ENCODE peak calls at places on chromosomes 3 and 15, in six cellular contexts. One of them, this sample, is unnamed. For H3K27me3, the result is how much of the 10 kb centered on the place peaks cover.

GRCh38 chr3:14301558-14301957 is 100.8 kb upstream of the SLC6A6 start:
- DNase-seq in cardiac muscle cell: no peak
- DNase-seq in HepG2: peak
- DNase-seq in heart left ventricle: no peak
- DNase-seq in esophagus squamous epithelium: no peak
- DNase-seq in left ventricle myocardium inferior: no peak
- DNase-seq in this sample: peak

GRCh38 chr3:55320928-55321327 is 166.2 kb downstream of the WNT5A start:
- DNase-seq in esophagus squamous epithelium: no peak
- DNase-seq in HepG2: no peak
- DNase-seq in cardiac muscle cell: no peak
- DNase-seq in left ventricle myocardium inferior: no peak
- DNase-seq in heart left ventricle: no peak
- DNase-seq in this sample: no peak

GRCh38 chr3:17831366-17831765 is 88.9 kb upstream of the TBC1D5 start:
- DNase-seq in esophagus squamous epithelium: no peak
- DNase-seq in heart left ventricle: no peak
- DNase-seq in HepG2: no peak
- DNase-seq in cardiac muscle cell: no peak
- DNase-seq in left ventricle myocardium inferior: no peak
- DNase-seq in this sample: no peak

GRCh38 chr15:72591361-72591760 is 63.1 kb upstream of the GOLGA6B start:
- DNase-seq in left ventricle myocardium inferior: no peak
- DNase-seq in heart left ventricle: no peak
- DNase-seq in esophagus squamous epithelium: no peak
- DNase-seq in HepG2: no peak
- DNase-seq in cardiac muscle cell: no peak
- DNase-seq in this sample: no peak

GRCh38 chr3:58013973-58014649 is 5.9 kb downstream of the FLNB start:
- DNase-seq in left ventricle myocardium inferior: peak
- DNase-seq in HepG2: no peak
- DNase-seq in esophagus squamous epithelium: no peak
- DNase-seq in cardiac muscle cell: no peak
- DNase-seq in heart left ventricle: no peak
- DNase-seq in this sample: peak

GRCh38 chr15:66595937-66596545 is 30.2 kb upstream of the LCTL start:
- DNase-seq in cardiac muscle cell: no peak
- DNase-seq in esophagus squamous epithelium: no peak
- DNase-seq in heart left ventricle: no peak
- DNase-seq in left ventricle myocardium inferior: no peak
- DNase-seq in HepG2: no peak
- DNase-seq in this sample: no peak

GRCh38 chr3:33665294-33665693 is 52.8 kb downstream of the CLASP2 start:
- DNase-seq in heart left ventricle: no peak
- DNase-seq in esophagus squamous epithelium: no peak
- DNase-seq in cardiac muscle cell: no peak
- DNase-seq in left ventricle myocardium inferior: no peak
- DNase-seq in HepG2: no peak
- DNase-seq in this sample: no peak

GRCh38 chr3:192831111-192831644 is 86.5 kb downstream of the MB21D2 start:
- DNase-seq in esophagus squamous epithelium: no peak
- DNase-seq in heart left ventricle: no peak
- DNase-seq in HepG2: no peak
- DNase-seq in left ventricle myocardium inferior: no peak
- DNase-seq in cardiac muscle cell: no peak
- DNase-seq in this sample: no peak

GRCh38 chr3:14425574-14426304 is 23.3 kb downstream of the SLC6A6 start:
- DNase-seq in HepG2: no peak
- DNase-seq in cardiac muscle cell: no peak
- DNase-seq in left ventricle myocardium inferior: no peak
- DNase-seq in heart left ventricle: no peak
- DNase-seq in esophagus squamous epithelium: no peak
- DNase-seq in this sample: no peak

GRCh38 chr3:12722205-12722604 is 36.9 kb downstream of the TMEM40 start:
- DNase-seq in esophagus squamous epithelium: no peak
- DNase-seq in left ventricle myocardium inferior: no peak
- DNase-seq in HepG2: no peak
- DNase-seq in heart left ventricle: no peak
- DNase-seq in cardiac muscle cell: no peak
- DNase-seq in this sample: no peak

GRCh38 chr3:12719984-12720656 is 38.9 kb downstream of the TMEM40 start:
- DNase-seq in HepG2: peak
- DNase-seq in esophagus squamous epithelium: no peak
- DNase-seq in heart left ventricle: peak
- DNase-seq in left ventricle myocardium inferior: peak
- DNase-seq in cardiac muscle cell: peak
- DNase-seq in this sample: peak

GRCh38 chr3:12724794-12725193 is 34.3 kb downstream of the TMEM40 start:
- DNase-seq in left ventricle myocardium inferior: no peak
- DNase-seq in heart left ventricle: no peak
- DNase-seq in esophagus squamous epithelium: no peak
- DNase-seq in cardiac muscle cell: no peak
- DNase-seq in HepG2: no peak
- DNase-seq in this sample: no peak

GRCh38 chr3:12716605-12717121 is 42.4 kb downstream of the TMEM40 start:
- DNase-seq in cardiac muscle cell: no peak
- DNase-seq in heart left ventricle: no peak
- DNase-seq in HepG2: no peak
- DNase-seq in left ventricle myocardium inferior: no peak
- DNase-seq in esophagus squamous epithelium: no peak
- DNase-seq in this sample: no peak

DNA sequence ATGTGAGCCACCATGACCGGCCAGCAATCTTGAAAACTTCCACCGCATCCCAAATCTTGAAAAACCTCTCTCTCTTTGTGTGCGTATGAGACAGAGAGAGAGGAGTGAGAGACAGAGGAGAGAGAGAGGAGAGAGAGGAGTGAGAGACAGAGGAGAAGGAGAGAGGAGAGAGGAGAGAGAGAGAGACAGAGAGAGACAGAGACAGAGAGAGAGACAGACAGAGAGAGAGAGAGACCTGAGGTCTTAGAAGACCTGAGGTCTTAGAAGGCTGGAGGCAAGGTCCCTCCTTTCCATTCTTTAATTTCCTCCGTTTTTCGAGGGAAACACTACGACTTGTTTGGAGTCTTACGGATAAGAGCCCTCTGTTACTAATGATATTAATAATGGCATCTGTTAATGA is 39.5 kb downstream of the TMEM40 start:
- DNase-seq in cardiac muscle cell: no peak
- DNase-seq in left ventricle myocardium inferior: no peak
- DNase-seq in esophagus squamous epithelium: no peak
- DNase-seq in HepG2: no peak
- DNase-seq in heart left ventricle: no peak
- DNase-seq in this sample: no peak
- H3K4me3 ChIP-seq in cardiac muscle cell: no peak
- H3K4me3 ChIP-seq in left ventricle myocardium inferior: peak
- H3K4me3 ChIP-seq in esophagus squamous epithelium: peak
- H3K4me3 ChIP-seq in HepG2: no peak
- H3K4me3 ChIP-seq in heart left ventricle: no peak
- H3K4me3 ChIP-seq in this sample: no peak

GRCh38 chr3:39405687-39406367 is 693 bp upstream of the RPSA start:
- DNase-seq in heart left ventricle: no peak
- DNase-seq in left ventricle myocardium inferior: no peak
- DNase-seq in esophagus squamous epithelium: no peak
- DNase-seq in cardiac muscle cell: no peak
- DNase-seq in HepG2: no peak
- DNase-seq in this sample: no peak

GRCh38 chr3:39404943-39405686 is 1.4 kb upstream of the RPSA start:
- DNase-seq in heart left ventricle: no peak
- DNase-seq in esophagus squamous epithelium: no peak
- DNase-seq in left ventricle myocardium inferior: no peak
- DNase-seq in cardiac muscle cell: no peak
- DNase-seq in HepG2: no peak
- DNase-seq in this sample: no peak

GRCh38 chr3:39407259-39407629 is 724 bp downstream of the RPSA start:
- DNase-seq in HepG2: peak
- DNase-seq in cardiac muscle cell: no peak
- DNase-seq in left ventricle myocardium inferior: no peak
- DNase-seq in esophagus squamous epithelium: no peak
- DNase-seq in heart left ventricle: no peak
- DNase-seq in this sample: no peak

GRCh38 chr3:39407773-39408492 is 1.4 kb downstream of the RPSA start:
- DNase-seq in heart left ventricle: no peak
- DNase-seq in left ventricle myocardium inferior: no peak
- DNase-seq in esophagus squamous epithelium: no peak
- DNase-seq in HepG2: no peak
- DNase-seq in cardiac muscle cell: no peak
- DNase-seq in this sample: no peak

GRCh38 chr3:39406368-39407258 is at the start of gene RPSA:
- DNase-seq in left ventricle myocardium inferior: peak
- DNase-seq in heart left ventricle: peak
- DNase-seq in esophagus squamous epithelium: peak
- DNase-seq in cardiac muscle cell: peak
- DNase-seq in HepG2: peak
- DNase-seq in this sample: peak
- TF ChIP-seq CTCF in left ventricle myocardium inferior: peak
- TF ChIP-seq CTCF in heart left ventricle: peak
- TF ChIP-seq CTCF in esophagus squamous epithelium: no peak
- TF ChIP-seq CTCF in cardiac muscle cell: peak
- TF ChIP-seq CTCF in HepG2: peak
- TF ChIP-seq CTCF in this sample: peak

DNA sequence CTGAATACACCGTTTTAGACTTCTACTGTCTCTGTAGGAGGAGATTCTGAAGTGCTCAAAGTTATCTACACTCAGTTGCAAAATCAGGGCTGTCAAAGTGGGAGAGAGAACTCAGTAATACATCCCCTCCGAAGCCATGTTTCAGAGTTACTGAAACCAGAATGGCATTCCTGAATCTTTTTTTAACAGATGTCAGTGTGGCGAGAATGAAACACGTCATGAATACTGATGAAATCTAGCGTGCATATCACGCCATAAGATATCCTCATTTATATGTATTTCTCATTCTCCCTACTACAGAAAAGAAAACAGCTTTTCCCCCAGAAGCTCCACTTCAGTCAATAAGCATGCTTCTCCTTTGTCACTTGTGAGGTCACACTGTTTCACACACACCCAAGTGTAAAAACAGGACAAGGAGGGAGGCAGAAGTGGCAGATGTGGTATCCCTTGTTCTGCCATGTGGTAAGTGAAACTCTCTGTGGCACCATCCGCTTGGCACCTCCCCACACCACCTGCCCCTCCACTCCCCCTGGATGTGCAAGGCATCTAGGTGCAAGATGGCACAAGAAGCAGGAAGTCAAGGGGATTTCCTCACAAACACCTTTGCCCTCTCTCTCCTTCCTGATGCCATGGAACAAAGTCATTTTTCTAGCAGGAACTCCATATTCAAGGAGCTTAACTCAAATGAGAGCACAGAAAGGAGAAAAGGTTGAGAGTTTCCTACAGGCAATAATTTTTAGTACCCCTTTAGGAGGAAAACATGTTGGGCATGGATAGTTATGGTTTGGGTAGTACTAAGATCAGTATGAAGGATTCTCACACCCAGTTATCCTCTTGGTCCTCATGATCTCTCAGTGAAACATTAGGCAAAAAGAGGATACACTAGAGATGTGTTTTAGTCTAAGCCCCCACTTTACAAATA is 47.4 kb upstream of the FRMD4B start:
- DNase-seq in HepG2: no peak
- DNase-seq in left ventricle myocardium inferior: no peak
- DNase-seq in cardiac muscle cell: peak
- DNase-seq in esophagus squamous epithelium: no peak
- DNase-seq in heart left ventricle: no peak
- DNase-seq in this sample: no peak
- H3K27me3 ChIP-seq in HepG2: under half
- H3K27me3 ChIP-seq in left ventricle myocardium inferior: under half
- H3K27me3 ChIP-seq in cardiac muscle cell: under half
- H3K27me3 ChIP-seq in esophagus squamous epithelium: under half
- H3K27me3 ChIP-seq in heart left ventricle: under half
- H3K27me3 ChIP-seq in this sample: under half

GRCh38 chr3:100606894-100607512 is 2.4 kb upstream of the ADGRG7 start:
- DNase-seq in heart left ventricle: no peak
- DNase-seq in esophagus squamous epithelium: no peak
- DNase-seq in cardiac muscle cell: no peak
- DNase-seq in HepG2: no peak
- DNase-seq in left ventricle myocardium inferior: no peak
- DNase-seq in this sample: no peak

GRCh38 chr3:100605358-100605757 is 4.0 kb upstream of the ADGRG7 start:
- DNase-seq in left ventricle myocardium inferior: no peak
- DNase-seq in HepG2: no peak
- DNase-seq in cardiac muscle cell: no peak
- DNase-seq in esophagus squamous epithelium: no peak
- DNase-seq in heart left ventricle: no peak
- DNase-seq in this sample: no peak

GRCh38 chr3:100602506-100603444 is 6.6 kb upstream of the ADGRG7 start:
- DNase-seq in esophagus squamous epithelium: no peak
- DNase-seq in heart left ventricle: no peak
- DNase-seq in HepG2: peak
- DNase-seq in cardiac muscle cell: no peak
- DNase-seq in left ventricle myocardium inferior: no peak
- DNase-seq in this sample: no peak

GRCh38 chr3:100600181-100601042 is 9.0 kb upstream of the ADGRG7 start:
- DNase-seq in cardiac muscle cell: no peak
- DNase-seq in HepG2: no peak
- DNase-seq in esophagus squamous epithelium: no peak
- DNase-seq in left ventricle myocardium inferior: no peak
- DNase-seq in heart left ventricle: no peak
- DNase-seq in this sample: no peak

GRCh38 chr3:100603449-100603848 is 6.0 kb upstream of the ADGRG7 start:
- DNase-seq in esophagus squamous epithelium: no peak
- DNase-seq in left ventricle myocardium inferior: no peak
- DNase-seq in HepG2: peak
- DNase-seq in heart left ventricle: no peak
- DNase-seq in cardiac muscle cell: peak
- DNase-seq in this sample: no peak
- H3K4me3 ChIP-seq in esophagus squamous epithelium: peak
- H3K4me3 ChIP-seq in left ventricle myocardium inferior: peak
- H3K4me3 ChIP-seq in HepG2: peak
- H3K4me3 ChIP-seq in heart left ventricle: no peak
- H3K4me3 ChIP-seq in cardiac muscle cell: peak
- H3K4me3 ChIP-seq in this sample: no peak